ENCODE peak calls at places on chromosomes 12 and 14, in nine cellular contexts. V is upper lobe of right lung, T is GM23338, A is type B pancreatic cell, P is sigmoid colon, L is testis, C is GM12864, K is HFFc6, X is HL-60. M is an unnamed sample.

GRCh38 chr14:52110441-52111086 is 41.7 kb upstream of the NID2 start:
- DNase-seq in A (no peak), P (no peak), L (no peak), X (no peak), V (no peak), T (no peak), C (no peak), K (peak), M (no peak)

GRCh38 chr14:94918896-94919295 is 149.0 kb upstream of the GSC start:
- DNase-seq in K (no peak), C (no peak), X (no peak), T (no peak), A (no peak), P (no peak), V (no peak), L (no peak), M (peak)

GRCh38 chr12:53459097-53459496 is 7.2 kb downstream of the PCBP2 start:
- DNase-seq in K (no peak), V (no peak), A (no peak), X (no peak), P (no peak), L (no peak), C (no peak), T (no peak), M (no peak)

GRCh38 chr12:52264435-52264825 is 10.0 kb upstream of the KRT86 start:
- DNase-seq in C (no peak), A (no peak), T (no peak), L (no peak), K (no peak), V (no peak), X (no peak), P (peak), M (peak)

GRCh38 chr12:131063427-131063826 is 109.7 kb downstream of the ADGRD1 start:
- DNase-seq in A (no peak), P (no peak), K (no peak), T (no peak), C (no peak), L (no peak), V (no peak), X (no peak), M (no peak)

GRCh38 chr12:46332260-46332659 is 40.3 kb downstream of the SLC38A2 start:
- DNase-seq in P (no peak), K (peak), L (no peak), C (no peak), X (no peak), T (no peak), V (no peak), A (no peak), M (no peak)

GRCh38 chr14:57066887-57067513 is 201.7 kb downstream of the EXOC5 start:
- DNase-seq in X (peak), K (no peak), C (peak), V (peak), A (no peak), P (no peak), L (peak), T (peak), M (no peak)

GRCh38 chr12:88763536-88764100 is 183.3 kb upstream of the KITLG start:
- DNase-seq in C (no peak), K (peak), L (no peak), T (no peak), P (no peak), A (no peak), V (no peak), X (no peak), M (no peak)

GRCh38 chr14:63045234-63045611 is at the start of gene KCNH5:
- DNase-seq in T (peak), A (peak), V (no peak), X (no peak), C (no peak), L (peak), K (no peak), P (no peak), M (peak)

GRCh38 chr14:77014004-77014604 is 14.4 kb downstream of the IRF2BPL start:
- DNase-seq in X (no peak), T (peak), V (no peak), K (no peak), A (peak), L (peak), P (peak), C (no peak), M (no peak)

GRCh38 chr14:33782923-33783322 is 168.0 kb downstream of the EGLN3 start:
- DNase-seq in P (no peak), X (no peak), K (no peak), A (no peak), V (no peak), C (no peak), L (no peak), T (no peak), M (no peak)

GRCh38 chr12:32505067-32505466 is 105.7 kb downstream of the FGD4 start:
- DNase-seq in P (no peak), T (no peak), V (no peak), K (no peak), X (no peak), L (no peak), A (no peak), C (no peak), M (no peak)

GRCh38 chr14:33871394-33871793 is 79.5 kb downstream of the EGLN3 start:
- DNase-seq in X (no peak), L (no peak), K (no peak), P (no peak), V (no peak), A (no peak), T (peak), C (no peak), M (no peak)

GRCh38 chr12:125860672-125861288 is 795.5 kb downstream of the AACS start:
- DNase-seq in V (no peak), X (no peak), P (no peak), T (no peak), C (no peak), L (no peak), K (no peak), A (no peak), M (no peak)

GRCh38 chr12:109880938-109881337 is 597 bp upstream of the GLTP start:
- DNase-seq in A (no peak), P (no peak), X (no peak), L (no peak), K (no peak), C (no peak), V (no peak), T (peak), M (no peak)

GRCh38 chr12:98856897-98857540 is 211.9 kb downstream of the APAF1 start:
- DNase-seq in T (peak), P (no peak), L (no peak), X (no peak), V (no peak), K (no peak), C (no peak), A (no peak), M (no peak)

GRCh38 chr12:47717443-47718193 is 7.7 kb downstream of the ENDOU start:
- DNase-seq in C (no peak), V (peak), L (peak), T (peak), X (peak), K (peak), P (peak), A (no peak), M (no peak)

GRCh38 chr12:4444031-4444430 is 1.6 kb downstream of the FGF6 start:
- DNase-seq in A (peak), K (no peak), T (no peak), C (no peak), P (no peak), L (no peak), V (no peak), X (no peak), M (no peak)

GRCh38 chr12:52125499-52125900 is 46.0 kb downstream of the SMIM41 start:
- DNase-seq in X (no peak), T (peak), A (no peak), K (no peak), V (peak), C (no peak), L (no peak), P (no peak), M (no peak)

GRCh38 chr14:23353433-23353780 is 720 bp upstream of the SLC22A17 start:
- DNase-seq in K (no peak), L (no peak), X (no peak), T (no peak), P (no peak), A (no peak), C (no peak), V (no peak), M (no peak)

GRCh38 chr14:31025335-31026075 is at the start of gene AP4S1:
- DNase-seq in P (peak), T (peak), K (no peak), L (peak), X (peak), V (peak), C (no peak), A (peak), M (peak)

GRCh38 chr14:71322660-71323250 is 415.5 kb downstream of the PCNX1 start:
- DNase-seq in X (peak), L (peak), C (peak), A (no peak), V (no peak), K (peak), P (no peak), T (no peak), M (no peak)

GRCh38 chr12:17108877-17109520 is 503.0 kb upstream of the LMO3 start:
- DNase-seq in L (no peak), V (no peak), K (no peak), P (no peak), A (no peak), X (no peak), C (no peak), T (no peak), M (no peak)

GRCh38 chr14:101561145-101561896 is at the start of gene DIO3:
- DNase-seq in C (no peak), P (no peak), T (peak), L (no peak), X (no peak), K (no peak), V (no peak), A (no peak), M (no peak)

GRCh38 chr12:111412007-111412829 is 6.5 kb downstream of the SH2B3 start:
- DNase-seq in A (no peak), P (no peak), C (no peak), X (no peak), K (no peak), L (no peak), V (no peak), T (peak), M (no peak)

GRCh38 chr14:59632381-59632780 is 55.8 kb upstream of the CCDC175 start:
- DNase-seq in T (peak), A (no peak), X (peak), P (no peak), L (peak), V (no peak), C (no peak), K (no peak), M (no peak)

GRCh38 chr14:104557086-104557485 is 22.5 kb upstream of the C14orf180 start:
- DNase-seq in X (no peak), V (peak), A (no peak), C (no peak), T (no peak), K (no peak), L (no peak), P (peak), M (no peak)

GRCh38 chr14:55207832-55208231 is 16.4 kb upstream of the DLGAP5 start:
- DNase-seq in P (no peak), K (no peak), L (no peak), A (no peak), V (no peak), T (peak), X (no peak), C (no peak), M (no peak)

GRCh38 chr12:14367097-14367661 is 1.7 kb downstream of the ATF7IP start:
- DNase-seq in L (no peak), C (peak), A (no peak), X (peak), T (no peak), V (no peak), P (no peak), K (peak), M (no peak)

GRCh38 chr14:65170768-65171251 is 68.5 kb upstream of the MAX start:
- DNase-seq in C (no peak), L (peak), X (no peak), P (no peak), A (no peak), K (peak), V (no peak), T (peak), M (no peak)

GRCh38 chr12:94977766-94978468 is 25.6 kb downstream of the NDUFA12 start:
- DNase-seq in T (no peak), V (no peak), K (no peak), A (no peak), L (no peak), C (no peak), X (no peak), P (no peak), M (no peak)

GRCh38 chr12:12538535-12538934 is 24.1 kb downstream of the DUSP16 start:
- DNase-seq in L (no peak), K (no peak), X (peak), A (no peak), V (no peak), P (no peak), C (no peak), T (no peak), M (no peak)

GRCh38 chr12:3054993-3055711 is 22.0 kb upstream of the TSPAN9 start:
- DNase-seq in X (no peak), A (no peak), T (no peak), C (no peak), P (peak), K (no peak), L (peak), V (no peak), M (no peak)

GRCh38 chr14:31568671-31569070 is 7.5 kb downstream of the NUBPL start:
- DNase-seq in V (no peak), L (no peak), P (no peak), A (no peak), C (no peak), T (no peak), X (no peak), K (no peak), M (no peak)

GRCh38 chr12:111322336-111323250 is 46.3 kb downstream of the PHETA1 start:
- DNase-seq in C (no peak), X (no peak), K (no peak), T (no peak), V (no peak), A (no peak), P (peak), L (peak), M (no peak)

GRCh38 chr12:121114019-121114639 is 18.5 kb upstream of the P2RX7 start:
- DNase-seq in C (no peak), L (no peak), V (no peak), P (peak), A (no peak), T (no peak), K (no peak), X (no peak), M (no peak)

GRCh38 chr12:4202482-4202881 is 71.1 kb upstream of the CCND2 start:
- DNase-seq in X (peak), L (no peak), V (no peak), K (no peak), P (no peak), C (no peak), A (no peak), T (no peak), M (no peak)

GRCh38 chr12:49983892-49984291 is 11.1 kb downstream of the AQP6 start:
- DNase-seq in V (no peak), X (no peak), T (no peak), P (no peak), C (no peak), A (no peak), K (peak), L (no peak), M (no peak)

GRCh38 chr12:96497800-96498199 is 8.4 kb downstream of the CFAP54 start:
- DNase-seq in X (no peak), T (no peak), K (no peak), V (no peak), P (no peak), A (no peak), L (no peak), C (no peak), M (no peak)

DNA sequence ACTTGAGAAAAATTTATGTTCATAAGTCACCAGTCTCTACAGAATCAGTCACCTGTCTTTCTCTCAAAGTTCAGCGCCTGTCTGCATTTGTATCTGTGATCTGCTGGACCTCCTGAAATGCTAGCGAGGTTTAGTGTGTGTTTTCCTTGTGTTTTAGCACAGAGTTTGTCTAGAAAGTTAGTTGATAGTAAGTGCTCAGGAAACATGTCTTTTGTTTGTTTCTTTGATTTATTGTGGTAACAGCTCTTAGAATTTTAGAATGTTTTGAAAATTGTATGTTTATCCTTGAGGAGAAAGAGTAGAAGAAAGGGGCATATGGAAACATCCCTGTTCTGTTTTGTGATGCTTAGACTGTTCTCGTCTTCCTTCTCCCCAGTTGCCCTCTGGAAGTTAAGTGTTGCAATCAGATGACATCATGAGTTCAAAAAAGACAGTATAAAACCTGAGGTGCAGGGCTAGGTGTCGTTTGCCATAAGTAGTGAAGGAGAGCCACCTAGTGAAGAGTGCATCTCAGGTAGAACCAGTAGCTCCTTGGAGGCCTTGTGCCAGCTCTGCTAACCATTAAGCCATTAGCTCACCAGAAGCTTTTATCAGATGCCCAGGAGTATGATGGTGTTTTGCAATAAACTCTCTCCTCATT is 44.8 kb downstream of the FBXW8 start:
- DNase-seq in T (peak), P (no peak), L (no peak), C (no peak), A (no peak), X (peak), V (peak), K (no peak), M (no peak)
- TF ChIP-seq CTCF in T (peak), P (no peak), L (no peak), C (no peak), A (no peak), X (no peak), V (no peak), K (no peak), M (peak)

DNA sequence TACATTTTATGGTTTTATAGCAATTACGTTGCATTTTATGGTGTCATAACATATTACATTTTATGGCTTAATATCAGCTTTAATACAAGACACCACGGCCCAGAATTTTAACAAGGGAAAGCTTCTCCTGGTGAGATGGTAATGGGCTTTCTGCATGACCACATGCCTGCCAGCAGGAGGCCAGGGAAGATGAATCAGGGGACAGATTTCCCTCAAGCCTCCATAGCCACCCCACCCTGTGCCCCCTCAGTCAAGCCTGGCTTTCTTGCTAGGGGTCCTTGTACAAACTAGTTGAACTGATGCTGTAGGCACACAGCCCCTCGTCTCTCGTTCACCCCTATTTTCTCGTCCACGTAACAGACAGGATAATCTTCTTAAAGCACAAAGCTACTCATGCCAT is 56.6 kb downstream of the HSPB8 start:
- DNase-seq in A (no peak), L (no peak), T (peak), V (no peak), P (no peak), X (no peak), C (no peak), K (no peak), M (no peak)
- TF ChIP-seq CTCF in A (peak), L (no peak), T (peak), V (peak), P (peak), X (no peak), C (peak), K (peak), M (no peak)

GRCh38 chr12:40313928-40314327 is 89.1 kb downstream of the LRRK2 start:
- DNase-seq in A (no peak), K (no peak), P (no peak), X (no peak), T (no peak), C (peak), L (no peak), V (no peak), M (no peak)

GRCh38 chr12:40315375-40315774 is 90.6 kb downstream of the LRRK2 start:
- DNase-seq in X (no peak), L (no peak), C (no peak), P (no peak), A (no peak), K (no peak), V (no peak), T (no peak), M (no peak)

GRCh38 chr12:40312196-40312595 is 87.4 kb downstream of the LRRK2 start:
- DNase-seq in C (no peak), T (no peak), K (no peak), L (no peak), X (no peak), V (no peak), A (no peak), P (no peak), M (no peak)

GRCh38 chr12:40314927-40315326 is 90.1 kb downstream of the LRRK2 start:
- DNase-seq in A (no peak), C (no peak), P (no peak), K (no peak), X (no peak), V (no peak), L (no peak), T (no peak), M (no peak)

GRCh38 chr12:40312982-40313576 is 88.3 kb downstream of the LRRK2 start:
- DNase-seq in P (no peak), T (peak), L (no peak), K (peak), V (no peak), C (no peak), A (no peak), X (peak), M (no peak)
- TF ChIP-seq CTCF in P (peak), T (no peak), L (no peak), K (peak), V (no peak), C (peak), A (peak), X (peak), M (peak)

GRCh38 chr12:108287227-108287626 is 51.9 kb downstream of the CMKLR1 start:
- DNase-seq in V (no peak), T (no peak), X (no peak), L (no peak), P (no peak), C (no peak), K (no peak), A (no peak), M (no peak)
- TF ChIP-seq CTCF in V (no peak), T (no peak), X (no peak), L (no peak), P (no peak), C (no peak), K (no peak), A (no peak), M (no peak)

DNA sequence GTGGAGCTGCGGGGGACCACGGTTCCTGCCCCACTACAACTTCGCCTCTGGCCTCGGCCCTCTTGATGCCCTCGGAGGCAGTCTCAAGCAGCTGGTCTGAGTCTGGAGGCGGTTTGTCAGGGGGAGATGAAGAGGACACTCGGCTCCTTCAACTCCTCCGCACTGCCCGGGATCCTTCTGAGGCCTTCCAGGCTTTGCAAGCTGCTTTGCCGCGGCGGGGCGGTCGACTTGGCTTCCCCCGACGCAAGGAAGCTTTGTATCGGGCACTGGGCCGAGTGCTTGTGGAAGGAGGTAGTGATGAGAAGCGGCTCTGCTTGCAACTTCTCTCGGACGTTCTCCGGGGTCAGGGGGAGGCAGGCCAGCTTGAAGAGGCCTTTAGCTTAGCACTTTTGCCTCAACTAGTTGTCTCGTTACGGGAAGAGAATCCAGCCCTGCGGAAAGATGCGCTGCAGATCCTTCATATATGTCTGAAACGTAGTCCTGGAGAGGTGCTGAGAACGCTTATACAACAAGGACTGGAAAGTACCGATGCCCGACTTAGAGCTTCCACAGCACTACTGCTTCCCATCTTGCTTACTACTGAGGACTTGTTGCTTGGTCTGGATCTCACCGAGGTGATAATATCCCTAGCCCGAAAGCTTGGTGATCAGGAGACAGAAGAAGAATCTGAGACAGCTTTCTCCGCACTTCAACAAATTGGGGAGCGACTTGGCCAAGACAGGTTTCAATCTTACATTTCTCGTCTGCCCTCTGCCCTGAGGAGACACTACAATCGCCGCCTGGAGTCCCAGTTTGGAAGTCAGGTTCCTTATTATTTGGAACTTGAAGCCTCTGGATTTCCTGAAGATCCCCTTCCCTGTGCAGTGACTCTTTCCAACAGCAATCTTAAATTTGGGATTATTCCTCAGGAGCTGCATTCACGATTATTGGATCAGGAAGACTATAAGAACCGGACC is 861 bp downstream of the TOGARAM1 start:
- DNase-seq in L (peak), P (peak), T (peak), A (peak), C (no peak), X (peak), K (peak), V (peak), M (peak)
- TF ChIP-seq CTCF in L (no peak), P (no peak), T (no peak), A (no peak), C (no peak), X (no peak), K (peak), V (no peak), M (no peak)

GRCh38 chr12:44876554-44877275 is 600 bp upstream of the NELL2 start:
- DNase-seq in C (no peak), L (peak), A (peak), T (peak), P (no peak), V (peak), K (no peak), X (no peak), M (no peak)
- TF ChIP-seq CTCF in C (no peak), L (no peak), A (peak), T (peak), P (no peak), V (no peak), K (no peak), X (no peak), M (no peak)